ENCODE peak calls at places on chromosomes 12 and 14, in seven cellular contexts. One of them, this sample, is unnamed.

GRCh38 chr12:129467749-129468148 is 436.1 kb downstream of the TMEM132D start:
- DNase-seq in PC-3: no peak
- DNase-seq in neuronal stem cell: no peak
- DNase-seq in astrocyte: no peak
- DNase-seq in neural progenitor cell: peak; percentile 21
- DNase-seq in mesenchymal stem cell: no peak
- DNase-seq in GM23248: no peak
- DNase-seq in this sample: no peak

GRCh38 chr12:125228519-125229260 is 163.5 kb downstream of the AACS start:
- DNase-seq in neural progenitor cell: no peak
- DNase-seq in neuronal stem cell: peak; percentile 29
- DNase-seq in GM23248: no peak
- DNase-seq in PC-3: no peak
- DNase-seq in astrocyte: no peak
- DNase-seq in mesenchymal stem cell: no peak
- DNase-seq in this sample: peak; percentile 10

GRCh38 chr14:50667491-50668007 is 557 bp downstream of the SAV1 start:
- DNase-seq in astrocyte: no peak
- DNase-seq in GM23248: no peak
- DNase-seq in mesenchymal stem cell: no peak
- DNase-seq in PC-3: peak; percentile 46
- DNase-seq in neural progenitor cell: no peak
- DNase-seq in neuronal stem cell: peak; percentile 18
- DNase-seq in this sample: peak; percentile 29

GRCh38 chr12:5200276-5201087 is 156.8 kb downstream of the KCNA5 start:
- DNase-seq in astrocyte: no peak
- DNase-seq in neuronal stem cell: peak; percentile 71
- DNase-seq in GM23248: peak; percentile 46
- DNase-seq in mesenchymal stem cell: peak; percentile 4
- DNase-seq in PC-3: peak; percentile 12
- DNase-seq in neural progenitor cell: peak; percentile 88
- DNase-seq in this sample: peak; percentile 69

GRCh38 chr12:32548691-32549412 is 130.2 kb upstream of the DNM1L start:
- DNase-seq in PC-3: no peak
- DNase-seq in neural progenitor cell: no peak
- DNase-seq in neuronal stem cell: no peak
- DNase-seq in mesenchymal stem cell: peak; percentile 58
- DNase-seq in GM23248: peak; percentile 71
- DNase-seq in astrocyte: peak; percentile 93
- DNase-seq in this sample: no peak

GRCh38 chr14:65239143-65239672 is 136.9 kb upstream of the MAX start:
- DNase-seq in neuronal stem cell: no peak
- DNase-seq in PC-3: no peak
- DNase-seq in neural progenitor cell: no peak
- DNase-seq in GM23248: peak; percentile 82
- DNase-seq in mesenchymal stem cell: peak; percentile 96
- DNase-seq in astrocyte: peak; percentile 92
- DNase-seq in this sample: no peak

GRCh38 chr14:30295980-30296379 is 263.0 kb upstream of the G2E3 start:
- DNase-seq in astrocyte: no peak
- DNase-seq in PC-3: no peak
- DNase-seq in GM23248: no peak
- DNase-seq in mesenchymal stem cell: no peak
- DNase-seq in neural progenitor cell: no peak
- DNase-seq in neuronal stem cell: no peak
- DNase-seq in this sample: no peak

GRCh38 chr14:24159777-24160498 is 1.1 kb upstream of the IRF9 start:
- DNase-seq in neuronal stem cell: no peak
- DNase-seq in GM23248: no peak
- DNase-seq in neural progenitor cell: no peak
- DNase-seq in mesenchymal stem cell: no peak
- DNase-seq in PC-3: no peak
- DNase-seq in astrocyte: no peak
- DNase-seq in this sample: no peak

GRCh38 chr12:30753761-30754382 is 879 bp downstream of the CAPRIN2 start:
- DNase-seq in PC-3: peak; percentile 12
- DNase-seq in astrocyte: peak; percentile 41
- DNase-seq in GM23248: peak; percentile 62
- DNase-seq in neural progenitor cell: peak; percentile 2
- DNase-seq in mesenchymal stem cell: peak; percentile 55
- DNase-seq in neuronal stem cell: no peak
- DNase-seq in this sample: no peak

GRCh38 chr14:100605706-100606686 is 18.8 kb upstream of the BEGAIN start:
- DNase-seq in PC-3: no peak
- DNase-seq in GM23248: peak; percentile 41
- DNase-seq in neural progenitor cell: peak; percentile 43
- DNase-seq in mesenchymal stem cell: no peak
- DNase-seq in neuronal stem cell: no peak
- DNase-seq in astrocyte: peak; percentile 33
- DNase-seq in this sample: no peak

GRCh38 chr12:19847294-19848059 is 408.2 kb downstream of the AEBP2 start:
- DNase-seq in astrocyte: peak; percentile 93
- DNase-seq in mesenchymal stem cell: peak; percentile 85
- DNase-seq in PC-3: no peak
- DNase-seq in neural progenitor cell: no peak
- DNase-seq in GM23248: peak; percentile 19
- DNase-seq in neuronal stem cell: no peak
- DNase-seq in this sample: no peak

GRCh38 chr12:52209321-52209720 is 17.5 kb upstream of the KRT80 start:
- DNase-seq in PC-3: no peak
- DNase-seq in neuronal stem cell: no peak
- DNase-seq in astrocyte: no peak
- DNase-seq in mesenchymal stem cell: no peak
- DNase-seq in GM23248: no peak
- DNase-seq in neural progenitor cell: no peak
- DNase-seq in this sample: no peak

GRCh38 chr14:70642313-70643235 is 858 bp downstream of the TTC9 start:
- DNase-seq in neural progenitor cell: peak; percentile 9
- DNase-seq in mesenchymal stem cell: no peak
- DNase-seq in neuronal stem cell: no peak
- DNase-seq in astrocyte: no peak
- DNase-seq in GM23248: peak; percentile 10
- DNase-seq in PC-3: no peak
- DNase-seq in this sample: peak; percentile 33

GRCh38 chr12:74780458-74781241 is 243.0 kb downstream of the ATXN7L3B start:
- DNase-seq in GM23248: peak; percentile 34
- DNase-seq in PC-3: peak; percentile 38
- DNase-seq in neuronal stem cell: no peak
- DNase-seq in mesenchymal stem cell: peak; percentile 2
- DNase-seq in astrocyte: peak; percentile 81
- DNase-seq in neural progenitor cell: no peak
- DNase-seq in this sample: no peak

GRCh38 chr12:95551305-95551704 is at the start of gene USP44:
- DNase-seq in GM23248: no peak
- DNase-seq in astrocyte: no peak
- DNase-seq in mesenchymal stem cell: no peak
- DNase-seq in neural progenitor cell: peak; percentile 83
- DNase-seq in neuronal stem cell: no peak
- DNase-seq in PC-3: no peak
- DNase-seq in this sample: peak; percentile 83

GRCh38 chr12:104638218-104638617 is 181.5 kb downstream of the CHST11 start:
- DNase-seq in astrocyte: no peak
- DNase-seq in neural progenitor cell: no peak
- DNase-seq in PC-3: no peak
- DNase-seq in GM23248: no peak
- DNase-seq in neuronal stem cell: no peak
- DNase-seq in mesenchymal stem cell: no peak
- DNase-seq in this sample: no peak

GRCh38 chr12:105970885-105971284 is 167.9 kb downstream of the NUAK1 start:
- DNase-seq in astrocyte: no peak
- DNase-seq in PC-3: no peak
- DNase-seq in neuronal stem cell: no peak
- DNase-seq in neural progenitor cell: no peak
- DNase-seq in GM23248: no peak
- DNase-seq in mesenchymal stem cell: no peak
- DNase-seq in this sample: no peak

GRCh38 chr14:63727736-63728728 is at the start of gene SGPP1:
- DNase-seq in neural progenitor cell: peak; percentile 92
- DNase-seq in neuronal stem cell: peak; percentile 65
- DNase-seq in astrocyte: peak; percentile 43
- DNase-seq in PC-3: peak; percentile 84
- DNase-seq in mesenchymal stem cell: peak; percentile 74
- DNase-seq in GM23248: peak; percentile 85
- DNase-seq in this sample: peak; percentile 86

GRCh38 chr14:96268426-96269358 is 12.7 kb downstream of the BDKRB1 start:
- DNase-seq in mesenchymal stem cell: peak; percentile 98
- DNase-seq in GM23248: peak; percentile 99
- DNase-seq in neuronal stem cell: no peak
- DNase-seq in astrocyte: peak; percentile 96
- DNase-seq in PC-3: peak; percentile 81
- DNase-seq in neural progenitor cell: no peak
- DNase-seq in this sample: no peak

GRCh38 chr12:65951697-65952096 is 127.4 kb downstream of the HMGA2 start:
- DNase-seq in neural progenitor cell: no peak
- DNase-seq in neuronal stem cell: no peak
- DNase-seq in GM23248: no peak
- DNase-seq in mesenchymal stem cell: no peak
- DNase-seq in astrocyte: no peak
- DNase-seq in PC-3: no peak
- DNase-seq in this sample: no peak

GRCh38 chr12:65956056-65956738 is 131.9 kb downstream of the HMGA2 start:
- DNase-seq in PC-3: no peak
- DNase-seq in astrocyte: no peak
- DNase-seq in mesenchymal stem cell: peak; percentile 36
- DNase-seq in neuronal stem cell: no peak
- DNase-seq in neural progenitor cell: no peak
- DNase-seq in GM23248: peak; percentile 38
- DNase-seq in this sample: no peak

GRCh38 chr12:65955418-65955817 is 131.1 kb downstream of the HMGA2 start:
- DNase-seq in neuronal stem cell: no peak
- DNase-seq in neural progenitor cell: no peak
- DNase-seq in astrocyte: no peak
- DNase-seq in GM23248: no peak
- DNase-seq in PC-3: no peak
- DNase-seq in mesenchymal stem cell: no peak
- DNase-seq in this sample: no peak

GRCh38 chr12:65952737-65953209 is 128.5 kb downstream of the HMGA2 start:
- DNase-seq in neural progenitor cell: no peak
- DNase-seq in astrocyte: peak; percentile 62
- DNase-seq in GM23248: peak; percentile 82
- DNase-seq in PC-3: peak; percentile 89
- DNase-seq in mesenchymal stem cell: peak; percentile 36
- DNase-seq in neuronal stem cell: no peak
- DNase-seq in this sample: no peak

GRCh38 chr12:65953621-65954020 is 129.3 kb downstream of the HMGA2 start:
- DNase-seq in PC-3: no peak
- DNase-seq in GM23248: peak; percentile 54
- DNase-seq in neuronal stem cell: no peak
- DNase-seq in astrocyte: no peak
- DNase-seq in mesenchymal stem cell: peak; percentile 49
- DNase-seq in neural progenitor cell: no peak
- DNase-seq in this sample: no peak
- H3K4me1 ChIP-seq in PC-3: peaks cover 81% of the 10 kb centered on the region
- H3K4me1 ChIP-seq in GM23248: peaks cover 71% of the 10 kb centered on the region
- H3K4me1 ChIP-seq in neuronal stem cell: peaks cover 4% of the 10 kb centered on the region
- H3K4me1 ChIP-seq in astrocyte: peaks cover 29% of the 10 kb centered on the region
- H3K4me1 ChIP-seq in mesenchymal stem cell: peaks cover 8% of the 10 kb centered on the region
- H3K4me1 ChIP-seq in neural progenitor cell: peaks cover under 1% of the 10 kb centered on the region
- H3K4me1 ChIP-seq in this sample: no peaks in the 10 kb centered on the region

DNA sequence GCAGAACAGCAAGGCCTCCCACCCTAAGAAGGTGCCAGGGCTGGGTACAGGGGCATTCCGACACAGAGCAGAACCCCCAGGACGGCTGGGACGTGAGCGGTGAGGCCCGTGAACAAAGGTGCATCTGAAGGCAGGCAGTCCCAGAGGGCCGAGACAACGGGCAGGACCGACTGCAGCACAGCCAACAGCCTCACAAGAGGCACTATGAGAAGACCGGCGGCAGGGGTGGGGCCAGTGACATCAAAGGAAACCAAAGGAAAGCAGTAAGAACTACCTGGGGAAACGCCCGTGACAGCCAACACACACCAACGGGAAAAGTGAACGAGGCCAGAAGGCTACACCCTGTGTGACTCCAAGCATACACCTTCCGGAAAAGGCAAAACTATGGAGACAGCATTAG is 9.1 kb downstream of the BTBD6 start:
- DNase-seq in neuronal stem cell: no peak
- DNase-seq in GM23248: no peak
- DNase-seq in astrocyte: no peak
- DNase-seq in PC-3: no peak
- DNase-seq in mesenchymal stem cell: no peak
- DNase-seq in neural progenitor cell: no peak
- DNase-seq in this sample: no peak
- H3K9ac ChIP-seq in neuronal stem cell: no peak overlapping the region
- H3K9ac ChIP-seq in GM23248: no peak overlapping the region
- H3K9ac ChIP-seq in astrocyte: no peak overlapping the region
- H3K9ac ChIP-seq in PC-3: no peak overlapping the region
- H3K9ac ChIP-seq in mesenchymal stem cell: no peak overlapping the region
- H3K9ac ChIP-seq in neural progenitor cell: no peak overlapping the region
- H3K9ac ChIP-seq in this sample: no peak overlapping the region

GRCh38 chr14:35193161-35193560 is 70.8 kb downstream of the PRORP start:
- DNase-seq in neural progenitor cell: no peak
- DNase-seq in astrocyte: no peak
- DNase-seq in mesenchymal stem cell: no peak
- DNase-seq in GM23248: no peak
- DNase-seq in neuronal stem cell: no peak
- DNase-seq in PC-3: no peak
- DNase-seq in this sample: no peak

DNA sequence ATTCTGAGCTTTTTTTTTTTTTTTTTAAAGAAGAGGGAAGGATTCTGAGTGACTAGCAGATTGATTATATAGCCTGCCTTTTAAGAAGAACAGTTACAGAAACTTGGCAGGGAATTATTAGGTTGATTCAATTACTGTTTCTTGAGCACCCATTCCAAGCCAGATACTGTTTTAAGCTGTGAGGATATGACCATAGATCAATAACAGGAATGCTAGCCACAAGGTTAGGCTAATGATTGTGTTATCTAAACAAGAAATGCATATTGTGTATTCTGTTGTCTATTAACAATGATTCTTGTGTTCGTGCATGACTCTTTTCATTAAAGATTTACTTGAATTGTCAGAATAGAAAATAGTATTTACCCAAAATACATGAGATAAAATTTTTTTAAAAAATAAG is 67.1 kb downstream of the PRORP start:
- DNase-seq in GM23248: no peak
- DNase-seq in astrocyte: no peak
- DNase-seq in neural progenitor cell: no peak
- DNase-seq in neuronal stem cell: no peak
- DNase-seq in PC-3: no peak
- DNase-seq in mesenchymal stem cell: no peak
- DNase-seq in this sample: no peak
- H2AFZ ChIP-seq in GM23248: no peak overlapping the region
- H2AFZ ChIP-seq in astrocyte: no peak overlapping the region
- H2AFZ ChIP-seq in neural progenitor cell: no peak overlapping the region
- H2AFZ ChIP-seq in neuronal stem cell: no peak overlapping the region
- H2AFZ ChIP-seq in PC-3: no peak overlapping the region
- H2AFZ ChIP-seq in mesenchymal stem cell: no peak overlapping the region
- H2AFZ ChIP-seq in this sample: no peak overlapping the region

GRCh38 chr14:91115986-91116385 is 2.1 kb downstream of the DGLUCY start:
- DNase-seq in mesenchymal stem cell: peak; percentile 16
- DNase-seq in astrocyte: no peak
- DNase-seq in neural progenitor cell: no peak
- DNase-seq in GM23248: no peak
- DNase-seq in neuronal stem cell: no peak
- DNase-seq in PC-3: peak; percentile 62
- DNase-seq in this sample: no peak
- H3K4me1 ChIP-seq in mesenchymal stem cell: peaks cover 18% of the 10 kb centered on the region
- H3K4me1 ChIP-seq in astrocyte: peaks cover 17% of the 10 kb centered on the region
- H3K4me1 ChIP-seq in neural progenitor cell: peaks cover 30% of the 10 kb centered on the region
- H3K4me1 ChIP-seq in GM23248: peaks cover 17% of the 10 kb centered on the region
- H3K4me1 ChIP-seq in neuronal stem cell: peaks cover 23% of the 10 kb centered on the region
- H3K4me1 ChIP-seq in PC-3: peaks cover 21% of the 10 kb centered on the region
- H3K4me1 ChIP-seq in this sample: peaks cover 39% of the 10 kb centered on the region